ENCODE peak calls at places on chromosomes 13 and 19, in nine cellular contexts. One of them, this sample, is unnamed.

GRCh38 chr19:54684537-54684936 is 21.8 kb downstream of the LILRB4 start:
- DNase-seq in stimulated activated CD4-positive, alpha-beta T cell treated with anti-CD3 and anti-CD28 coated beads, Interleukin-1b, Interleukin-23, amount 100 ng/mL, for 1 hour: no peak
- DNase-seq in stimulated activated CD8-positive, alpha-beta memory T cell treated with anti-CD3 and anti-CD28 coated beads, Interleukin-2, amount 100 ng/mL, for 1 hour: no peak
- DNase-seq in PC-9: peak
- DNase-seq in ureter: no peak
- DNase-seq in NCI-H1105 treated with DMSO at 0.1 percent for 48 hours: no peak
- DNase-seq in WTC11: peak
- DNase-seq in HFFc6: peak
- DNase-seq in osteoblast: no peak
- DNase-seq in this sample: no peak

GRCh38 chr13:105579821-105580707 is 955.4 kb downstream of the EFNB2 start:
- DNase-seq in stimulated activated CD8-positive, alpha-beta memory T cell treated with anti-CD3 and anti-CD28 coated beads, Interleukin-2, amount 100 ng/mL, for 1 hour: no peak
- DNase-seq in PC-9: peak
- DNase-seq in stimulated activated CD4-positive, alpha-beta T cell treated with anti-CD3 and anti-CD28 coated beads, Interleukin-1b, Interleukin-23, amount 100 ng/mL, for 1 hour: no peak
- DNase-seq in ureter: no peak
- DNase-seq in HFFc6: no peak
- DNase-seq in WTC11: no peak
- DNase-seq in osteoblast: no peak
- DNase-seq in NCI-H1105 treated with DMSO at 0.1 percent for 48 hours: no peak
- DNase-seq in this sample: no peak

GRCh38 chr13:42218576-42218975 is 53.4 kb upstream of the AKAP11 start:
- DNase-seq in ureter: no peak
- DNase-seq in PC-9: no peak
- DNase-seq in WTC11: no peak
- DNase-seq in NCI-H1105 treated with DMSO at 0.1 percent for 48 hours: no peak
- DNase-seq in HFFc6: no peak
- DNase-seq in stimulated activated CD8-positive, alpha-beta memory T cell treated with anti-CD3 and anti-CD28 coated beads, Interleukin-2, amount 100 ng/mL, for 1 hour: no peak
- DNase-seq in osteoblast: no peak
- DNase-seq in stimulated activated CD4-positive, alpha-beta T cell treated with anti-CD3 and anti-CD28 coated beads, Interleukin-1b, Interleukin-23, amount 100 ng/mL, for 1 hour: no peak
- DNase-seq in this sample: no peak

GRCh38 chr19:39544201-39544903 is 4.4 kb upstream of the EID2 start:
- DNase-seq in WTC11: no peak
- DNase-seq in stimulated activated CD8-positive, alpha-beta memory T cell treated with anti-CD3 and anti-CD28 coated beads, Interleukin-2, amount 100 ng/mL, for 1 hour: no peak
- DNase-seq in PC-9: no peak
- DNase-seq in NCI-H1105 treated with DMSO at 0.1 percent for 48 hours: no peak
- DNase-seq in stimulated activated CD4-positive, alpha-beta T cell treated with anti-CD3 and anti-CD28 coated beads, Interleukin-1b, Interleukin-23, amount 100 ng/mL, for 1 hour: no peak
- DNase-seq in osteoblast: no peak
- DNase-seq in ureter: no peak
- DNase-seq in HFFc6: peak
- DNase-seq in this sample: no peak

GRCh38 chr19:38003427-38004099 is 96.6 kb downstream of the SIPA1L3 start:
- DNase-seq in stimulated activated CD4-positive, alpha-beta T cell treated with anti-CD3 and anti-CD28 coated beads, Interleukin-1b, Interleukin-23, amount 100 ng/mL, for 1 hour: no peak
- DNase-seq in NCI-H1105 treated with DMSO at 0.1 percent for 48 hours: peak
- DNase-seq in HFFc6: peak
- DNase-seq in stimulated activated CD8-positive, alpha-beta memory T cell treated with anti-CD3 and anti-CD28 coated beads, Interleukin-2, amount 100 ng/mL, for 1 hour: no peak
- DNase-seq in osteoblast: no peak
- DNase-seq in WTC11: peak
- DNase-seq in ureter: peak
- DNase-seq in PC-9: no peak
- DNase-seq in this sample: peak

GRCh38 chr19:17931532-17932191 is 1.2 kb upstream of the CCDC124 start:
- DNase-seq in stimulated activated CD4-positive, alpha-beta T cell treated with anti-CD3 and anti-CD28 coated beads, Interleukin-1b, Interleukin-23, amount 100 ng/mL, for 1 hour: no peak
- DNase-seq in HFFc6: no peak
- DNase-seq in PC-9: no peak
- DNase-seq in WTC11: peak
- DNase-seq in NCI-H1105 treated with DMSO at 0.1 percent for 48 hours: peak
- DNase-seq in osteoblast: peak
- DNase-seq in stimulated activated CD8-positive, alpha-beta memory T cell treated with anti-CD3 and anti-CD28 coated beads, Interleukin-2, amount 100 ng/mL, for 1 hour: no peak
- DNase-seq in ureter: no peak
- DNase-seq in this sample: no peak

GRCh38 chr13:30681489-30682242 is 53.7 kb upstream of the ALOX5AP start:
- DNase-seq in HFFc6: peak
- DNase-seq in stimulated activated CD8-positive, alpha-beta memory T cell treated with anti-CD3 and anti-CD28 coated beads, Interleukin-2, amount 100 ng/mL, for 1 hour: no peak
- DNase-seq in ureter: no peak
- DNase-seq in osteoblast: peak
- DNase-seq in PC-9: no peak
- DNase-seq in WTC11: no peak
- DNase-seq in NCI-H1105 treated with DMSO at 0.1 percent for 48 hours: no peak
- DNase-seq in stimulated activated CD4-positive, alpha-beta T cell treated with anti-CD3 and anti-CD28 coated beads, Interleukin-1b, Interleukin-23, amount 100 ng/mL, for 1 hour: no peak
- DNase-seq in this sample: no peak

GRCh38 chr13:88800505-88800904 is 1129.3 kb downstream of the SLITRK5 start:
- DNase-seq in HFFc6: no peak
- DNase-seq in WTC11: no peak
- DNase-seq in NCI-H1105 treated with DMSO at 0.1 percent for 48 hours: no peak
- DNase-seq in osteoblast: no peak
- DNase-seq in ureter: no peak
- DNase-seq in stimulated activated CD8-positive, alpha-beta memory T cell treated with anti-CD3 and anti-CD28 coated beads, Interleukin-2, amount 100 ng/mL, for 1 hour: no peak
- DNase-seq in stimulated activated CD4-positive, alpha-beta T cell treated with anti-CD3 and anti-CD28 coated beads, Interleukin-1b, Interleukin-23, amount 100 ng/mL, for 1 hour: no peak
- DNase-seq in PC-9: no peak
- DNase-seq in this sample: no peak

GRCh38 chr19:55461974-55462628 is 659 bp upstream of the ISOC2 start:
- DNase-seq in NCI-H1105 treated with DMSO at 0.1 percent for 48 hours: no peak
- DNase-seq in PC-9: no peak
- DNase-seq in ureter: no peak
- DNase-seq in osteoblast: no peak
- DNase-seq in WTC11: no peak
- DNase-seq in stimulated activated CD8-positive, alpha-beta memory T cell treated with anti-CD3 and anti-CD28 coated beads, Interleukin-2, amount 100 ng/mL, for 1 hour: no peak
- DNase-seq in HFFc6: no peak
- DNase-seq in stimulated activated CD4-positive, alpha-beta T cell treated with anti-CD3 and anti-CD28 coated beads, Interleukin-1b, Interleukin-23, amount 100 ng/mL, for 1 hour: no peak
- DNase-seq in this sample: no peak

GRCh38 chr13:49287995-49288394 is 40.3 kb downstream of the CDADC1 start:
- DNase-seq in stimulated activated CD8-positive, alpha-beta memory T cell treated with anti-CD3 and anti-CD28 coated beads, Interleukin-2, amount 100 ng/mL, for 1 hour: no peak
- DNase-seq in HFFc6: no peak
- DNase-seq in ureter: no peak
- DNase-seq in WTC11: no peak
- DNase-seq in osteoblast: no peak
- DNase-seq in NCI-H1105 treated with DMSO at 0.1 percent for 48 hours: no peak
- DNase-seq in PC-9: no peak
- DNase-seq in stimulated activated CD4-positive, alpha-beta T cell treated with anti-CD3 and anti-CD28 coated beads, Interleukin-1b, Interleukin-23, amount 100 ng/mL, for 1 hour: no peak
- DNase-seq in this sample: no peak

GRCh38 chr19:38245826-38246498 is 10.2 kb downstream of the PPP1R14A start:
- DNase-seq in HFFc6: no peak
- DNase-seq in stimulated activated CD8-positive, alpha-beta memory T cell treated with anti-CD3 and anti-CD28 coated beads, Interleukin-2, amount 100 ng/mL, for 1 hour: no peak
- DNase-seq in PC-9: no peak
- DNase-seq in ureter: no peak
- DNase-seq in stimulated activated CD4-positive, alpha-beta T cell treated with anti-CD3 and anti-CD28 coated beads, Interleukin-1b, Interleukin-23, amount 100 ng/mL, for 1 hour: no peak
- DNase-seq in osteoblast: peak
- DNase-seq in NCI-H1105 treated with DMSO at 0.1 percent for 48 hours: no peak
- DNase-seq in WTC11: no peak
- DNase-seq in this sample: no peak

GRCh38 chr19:4390017-4390861 is 10.1 kb downstream of the SH3GL1 start:
- DNase-seq in stimulated activated CD4-positive, alpha-beta T cell treated with anti-CD3 and anti-CD28 coated beads, Interleukin-1b, Interleukin-23, amount 100 ng/mL, for 1 hour: no peak
- DNase-seq in WTC11: peak
- DNase-seq in NCI-H1105 treated with DMSO at 0.1 percent for 48 hours: no peak
- DNase-seq in PC-9: no peak
- DNase-seq in HFFc6: peak
- DNase-seq in osteoblast: peak
- DNase-seq in ureter: no peak
- DNase-seq in stimulated activated CD8-positive, alpha-beta memory T cell treated with anti-CD3 and anti-CD28 coated beads, Interleukin-2, amount 100 ng/mL, for 1 hour: no peak
- DNase-seq in this sample: no peak

GRCh38 chr19:40159744-40160143 is 31.5 kb upstream of the MAP3K10 start:
- DNase-seq in PC-9: no peak
- DNase-seq in NCI-H1105 treated with DMSO at 0.1 percent for 48 hours: no peak
- DNase-seq in HFFc6: no peak
- DNase-seq in WTC11: no peak
- DNase-seq in stimulated activated CD8-positive, alpha-beta memory T cell treated with anti-CD3 and anti-CD28 coated beads, Interleukin-2, amount 100 ng/mL, for 1 hour: no peak
- DNase-seq in osteoblast: no peak
- DNase-seq in stimulated activated CD4-positive, alpha-beta T cell treated with anti-CD3 and anti-CD28 coated beads, Interleukin-1b, Interleukin-23, amount 100 ng/mL, for 1 hour: no peak
- DNase-seq in ureter: no peak
- DNase-seq in this sample: no peak

GRCh38 chr13:23723463-23723862 is 153.3 kb downstream of the TNFRSF19 start:
- DNase-seq in WTC11: no peak
- DNase-seq in ureter: no peak
- DNase-seq in PC-9: no peak
- DNase-seq in NCI-H1105 treated with DMSO at 0.1 percent for 48 hours: no peak
- DNase-seq in stimulated activated CD8-positive, alpha-beta memory T cell treated with anti-CD3 and anti-CD28 coated beads, Interleukin-2, amount 100 ng/mL, for 1 hour: no peak
- DNase-seq in stimulated activated CD4-positive, alpha-beta T cell treated with anti-CD3 and anti-CD28 coated beads, Interleukin-1b, Interleukin-23, amount 100 ng/mL, for 1 hour: no peak
- DNase-seq in HFFc6: peak
- DNase-seq in osteoblast: peak
- DNase-seq in this sample: peak

GRCh38 chr13:35592457-35592856 is 116.0 kb upstream of the MAB21L1 start:
- DNase-seq in PC-9: no peak
- DNase-seq in osteoblast: peak
- DNase-seq in WTC11: no peak
- DNase-seq in stimulated activated CD4-positive, alpha-beta T cell treated with anti-CD3 and anti-CD28 coated beads, Interleukin-1b, Interleukin-23, amount 100 ng/mL, for 1 hour: no peak
- DNase-seq in ureter: no peak
- DNase-seq in NCI-H1105 treated with DMSO at 0.1 percent for 48 hours: no peak
- DNase-seq in stimulated activated CD8-positive, alpha-beta memory T cell treated with anti-CD3 and anti-CD28 coated beads, Interleukin-2, amount 100 ng/mL, for 1 hour: no peak
- DNase-seq in HFFc6: no peak
- DNase-seq in this sample: no peak

GRCh38 chr13:94332360-94333040 is 147.0 kb downstream of the DCT start:
- DNase-seq in NCI-H1105 treated with DMSO at 0.1 percent for 48 hours: no peak
- DNase-seq in stimulated activated CD8-positive, alpha-beta memory T cell treated with anti-CD3 and anti-CD28 coated beads, Interleukin-2, amount 100 ng/mL, for 1 hour: no peak
- DNase-seq in ureter: no peak
- DNase-seq in HFFc6: no peak
- DNase-seq in WTC11: no peak
- DNase-seq in stimulated activated CD4-positive, alpha-beta T cell treated with anti-CD3 and anti-CD28 coated beads, Interleukin-1b, Interleukin-23, amount 100 ng/mL, for 1 hour: no peak
- DNase-seq in PC-9: no peak
- DNase-seq in osteoblast: no peak
- DNase-seq in this sample: no peak

GRCh38 chr13:66995366-66995663 is 234.8 kb downstream of the PCDH9 start:
- DNase-seq in stimulated activated CD8-positive, alpha-beta memory T cell treated with anti-CD3 and anti-CD28 coated beads, Interleukin-2, amount 100 ng/mL, for 1 hour: no peak
- DNase-seq in ureter: no peak
- DNase-seq in stimulated activated CD4-positive, alpha-beta T cell treated with anti-CD3 and anti-CD28 coated beads, Interleukin-1b, Interleukin-23, amount 100 ng/mL, for 1 hour: no peak
- DNase-seq in osteoblast: no peak
- DNase-seq in NCI-H1105 treated with DMSO at 0.1 percent for 48 hours: no peak
- DNase-seq in WTC11: no peak
- DNase-seq in PC-9: no peak
- DNase-seq in HFFc6: no peak
- DNase-seq in this sample: no peak

GRCh38 chr13:34265016-34265692 is 447.2 kb downstream of the RFC3 start:
- DNase-seq in HFFc6: no peak
- DNase-seq in WTC11: no peak
- DNase-seq in NCI-H1105 treated with DMSO at 0.1 percent for 48 hours: no peak
- DNase-seq in stimulated activated CD8-positive, alpha-beta memory T cell treated with anti-CD3 and anti-CD28 coated beads, Interleukin-2, amount 100 ng/mL, for 1 hour: no peak
- DNase-seq in osteoblast: no peak
- DNase-seq in PC-9: peak
- DNase-seq in stimulated activated CD4-positive, alpha-beta T cell treated with anti-CD3 and anti-CD28 coated beads, Interleukin-1b, Interleukin-23, amount 100 ng/mL, for 1 hour: no peak
- DNase-seq in ureter: no peak
- DNase-seq in this sample: no peak

GRCh38 chr13:67859904-67860303 is 629.8 kb upstream of the PCDH9 start:
- DNase-seq in HFFc6: no peak
- DNase-seq in osteoblast: no peak
- DNase-seq in stimulated activated CD4-positive, alpha-beta T cell treated with anti-CD3 and anti-CD28 coated beads, Interleukin-1b, Interleukin-23, amount 100 ng/mL, for 1 hour: no peak
- DNase-seq in NCI-H1105 treated with DMSO at 0.1 percent for 48 hours: no peak
- DNase-seq in PC-9: no peak
- DNase-seq in WTC11: no peak
- DNase-seq in ureter: no peak
- DNase-seq in stimulated activated CD8-positive, alpha-beta memory T cell treated with anti-CD3 and anti-CD28 coated beads, Interleukin-2, amount 100 ng/mL, for 1 hour: no peak
- DNase-seq in this sample: no peak

GRCh38 chr13:29471551-29471950 is 123.9 kb downstream of the SLC7A1 start:
- DNase-seq in stimulated activated CD4-positive, alpha-beta T cell treated with anti-CD3 and anti-CD28 coated beads, Interleukin-1b, Interleukin-23, amount 100 ng/mL, for 1 hour: no peak
- DNase-seq in ureter: no peak
- DNase-seq in NCI-H1105 treated with DMSO at 0.1 percent for 48 hours: no peak
- DNase-seq in HFFc6: no peak
- DNase-seq in stimulated activated CD8-positive, alpha-beta memory T cell treated with anti-CD3 and anti-CD28 coated beads, Interleukin-2, amount 100 ng/mL, for 1 hour: no peak
- DNase-seq in PC-9: no peak
- DNase-seq in osteoblast: no peak
- DNase-seq in WTC11: no peak
- DNase-seq in this sample: no peak

GRCh38 chr13:74771964-74772363 is 637.8 kb upstream of the KLF12 start:
- DNase-seq in stimulated activated CD4-positive, alpha-beta T cell treated with anti-CD3 and anti-CD28 coated beads, Interleukin-1b, Interleukin-23, amount 100 ng/mL, for 1 hour: no peak
- DNase-seq in WTC11: no peak
- DNase-seq in osteoblast: peak
- DNase-seq in ureter: no peak
- DNase-seq in PC-9: no peak
- DNase-seq in HFFc6: peak
- DNase-seq in NCI-H1105 treated with DMSO at 0.1 percent for 48 hours: no peak
- DNase-seq in stimulated activated CD8-positive, alpha-beta memory T cell treated with anti-CD3 and anti-CD28 coated beads, Interleukin-2, amount 100 ng/mL, for 1 hour: no peak
- DNase-seq in this sample: peak

GRCh38 chr19:3287814-3288213 is 63.4 kb downstream of the CELF5 start:
- DNase-seq in HFFc6: no peak
- DNase-seq in ureter: no peak
- DNase-seq in osteoblast: peak
- DNase-seq in NCI-H1105 treated with DMSO at 0.1 percent for 48 hours: no peak
- DNase-seq in stimulated activated CD8-positive, alpha-beta memory T cell treated with anti-CD3 and anti-CD28 coated beads, Interleukin-2, amount 100 ng/mL, for 1 hour: no peak
- DNase-seq in PC-9: no peak
- DNase-seq in WTC11: no peak
- DNase-seq in stimulated activated CD4-positive, alpha-beta T cell treated with anti-CD3 and anti-CD28 coated beads, Interleukin-1b, Interleukin-23, amount 100 ng/mL, for 1 hour: no peak
- DNase-seq in this sample: no peak

GRCh38 chr19:4217429-4218264 is 11.7 kb upstream of the EBI3 start:
- DNase-seq in PC-9: no peak
- DNase-seq in ureter: no peak
- DNase-seq in HFFc6: no peak
- DNase-seq in stimulated activated CD8-positive, alpha-beta memory T cell treated with anti-CD3 and anti-CD28 coated beads, Interleukin-2, amount 100 ng/mL, for 1 hour: no peak
- DNase-seq in osteoblast: peak
- DNase-seq in NCI-H1105 treated with DMSO at 0.1 percent for 48 hours: no peak
- DNase-seq in WTC11: no peak
- DNase-seq in stimulated activated CD4-positive, alpha-beta T cell treated with anti-CD3 and anti-CD28 coated beads, Interleukin-1b, Interleukin-23, amount 100 ng/mL, for 1 hour: no peak
- DNase-seq in this sample: no peak

GRCh38 chr13:63843766-63844699 is 2428.4 kb upstream of the PCDH20 start:
- DNase-seq in stimulated activated CD8-positive, alpha-beta memory T cell treated with anti-CD3 and anti-CD28 coated beads, Interleukin-2, amount 100 ng/mL, for 1 hour: no peak
- DNase-seq in osteoblast: peak
- DNase-seq in WTC11: no peak
- DNase-seq in HFFc6: no peak
- DNase-seq in ureter: no peak
- DNase-seq in NCI-H1105 treated with DMSO at 0.1 percent for 48 hours: no peak
- DNase-seq in PC-9: no peak
- DNase-seq in stimulated activated CD4-positive, alpha-beta T cell treated with anti-CD3 and anti-CD28 coated beads, Interleukin-1b, Interleukin-23, amount 100 ng/mL, for 1 hour: no peak
- DNase-seq in this sample: no peak

GRCh38 chr19:7823902-7824301 is 6.1 kb upstream of the EVI5L start:
- DNase-seq in stimulated activated CD4-positive, alpha-beta T cell treated with anti-CD3 and anti-CD28 coated beads, Interleukin-1b, Interleukin-23, amount 100 ng/mL, for 1 hour: no peak
- DNase-seq in NCI-H1105 treated with DMSO at 0.1 percent for 48 hours: no peak
- DNase-seq in ureter: no peak
- DNase-seq in stimulated activated CD8-positive, alpha-beta memory T cell treated with anti-CD3 and anti-CD28 coated beads, Interleukin-2, amount 100 ng/mL, for 1 hour: no peak
- DNase-seq in HFFc6: no peak
- DNase-seq in osteoblast: no peak
- DNase-seq in PC-9: no peak
- DNase-seq in WTC11: no peak
- DNase-seq in this sample: no peak

GRCh38 chr19:10891360-10892108 is 20.2 kb downstream of the CARM1 start:
- DNase-seq in PC-9: no peak
- DNase-seq in ureter: no peak
- DNase-seq in HFFc6: no peak
- DNase-seq in stimulated activated CD4-positive, alpha-beta T cell treated with anti-CD3 and anti-CD28 coated beads, Interleukin-1b, Interleukin-23, amount 100 ng/mL, for 1 hour: no peak
- DNase-seq in stimulated activated CD8-positive, alpha-beta memory T cell treated with anti-CD3 and anti-CD28 coated beads, Interleukin-2, amount 100 ng/mL, for 1 hour: no peak
- DNase-seq in NCI-H1105 treated with DMSO at 0.1 percent for 48 hours: no peak
- DNase-seq in WTC11: no peak
- DNase-seq in osteoblast: peak
- DNase-seq in this sample: no peak

GRCh38 chr13:55615080-55615479 is 1525.6 kb upstream of the PRR20A start:
- DNase-seq in NCI-H1105 treated with DMSO at 0.1 percent for 48 hours: peak
- DNase-seq in osteoblast: no peak
- DNase-seq in stimulated activated CD4-positive, alpha-beta T cell treated with anti-CD3 and anti-CD28 coated beads, Interleukin-1b, Interleukin-23, amount 100 ng/mL, for 1 hour: no peak
- DNase-seq in ureter: no peak
- DNase-seq in stimulated activated CD8-positive, alpha-beta memory T cell treated with anti-CD3 and anti-CD28 coated beads, Interleukin-2, amount 100 ng/mL, for 1 hour: no peak
- DNase-seq in PC-9: no peak
- DNase-seq in HFFc6: no peak
- DNase-seq in WTC11: no peak
- DNase-seq in this sample: no peak

GRCh38 chr19:46616631-46617322 is 8.1 kb downstream of the PTGIR start:
- DNase-seq in osteoblast: peak
- DNase-seq in HFFc6: peak
- DNase-seq in PC-9: peak
- DNase-seq in stimulated activated CD4-positive, alpha-beta T cell treated with anti-CD3 and anti-CD28 coated beads, Interleukin-1b, Interleukin-23, amount 100 ng/mL, for 1 hour: no peak
- DNase-seq in ureter: no peak
- DNase-seq in WTC11: peak
- DNase-seq in NCI-H1105 treated with DMSO at 0.1 percent for 48 hours: peak
- DNase-seq in stimulated activated CD8-positive, alpha-beta memory T cell treated with anti-CD3 and anti-CD28 coated beads, Interleukin-2, amount 100 ng/mL, for 1 hour: no peak
- DNase-seq in this sample: no peak

GRCh38 chr19:49879243-49879960 is 1.9 kb downstream of the TBC1D17 start:
- DNase-seq in NCI-H1105 treated with DMSO at 0.1 percent for 48 hours: no peak
- DNase-seq in PC-9: no peak
- DNase-seq in ureter: no peak
- DNase-seq in stimulated activated CD4-positive, alpha-beta T cell treated with anti-CD3 and anti-CD28 coated beads, Interleukin-1b, Interleukin-23, amount 100 ng/mL, for 1 hour: no peak
- DNase-seq in HFFc6: no peak
- DNase-seq in osteoblast: no peak
- DNase-seq in WTC11: no peak
- DNase-seq in stimulated activated CD8-positive, alpha-beta memory T cell treated with anti-CD3 and anti-CD28 coated beads, Interleukin-2, amount 100 ng/mL, for 1 hour: no peak
- DNase-seq in this sample: no peak

This sample was measured in astrocyte of the cerebellum.